ENCODE peak calls at places on chromosomes 5 and 9, in five cellular contexts. One of them, this sample, is unnamed.

GRCh38 chr5:181221792-181222629 is 1.1 kb upstream of the TRIM41 start:
- DNase-seq in HEK293T: peak
- DNase-seq in NT2/D1: peak
- DNase-seq in HepG2: peak
- DNase-seq in H1: peak
- DNase-seq in this sample: peak

GRCh38 chr5:176157656-176158055 is 80.6 kb upstream of the SIMC1 start:
- DNase-seq in HEK293T: no peak
- DNase-seq in NT2/D1: no peak
- DNase-seq in HepG2: no peak
- DNase-seq in H1: no peak
- DNase-seq in this sample: no peak

GRCh38 chr5:66312291-66312690 is 168.2 kb downstream of the SREK1 start:
- DNase-seq in HEK293T: no peak
- DNase-seq in NT2/D1: no peak
- DNase-seq in HepG2: no peak
- DNase-seq in H1: no peak
- DNase-seq in this sample: no peak

GRCh38 chr5:151585970-151586369 is 5.2 kb downstream of the FAT2 start:
- DNase-seq in HEK293T: no peak
- DNase-seq in NT2/D1: no peak
- DNase-seq in HepG2: no peak
- DNase-seq in H1: no peak
- DNase-seq in this sample: no peak

GRCh38 chr5:178081571-178082244 is 31.6 kb upstream of the N4BP3 start:
- DNase-seq in HEK293T: no peak
- DNase-seq in NT2/D1: no peak
- DNase-seq in HepG2: no peak
- DNase-seq in H1: no peak
- DNase-seq in this sample: no peak

GRCh38 chr9:134816264-134816663 is 64.3 kb upstream of the FCN2 start:
- DNase-seq in HEK293T: no peak
- DNase-seq in NT2/D1: no peak
- DNase-seq in HepG2: no peak
- DNase-seq in H1: no peak
- DNase-seq in this sample: no peak

GRCh38 chr5:98774192-98775046 is 956 bp downstream of the RGMB start:
- DNase-seq in HEK293T: peak
- DNase-seq in NT2/D1: no peak
- DNase-seq in HepG2: peak
- DNase-seq in H1: peak
- DNase-seq in this sample: no peak

GRCh38 chr9:128683340-128684064 is 5.5 kb upstream of the SET start:
- DNase-seq in HEK293T: peak
- DNase-seq in NT2/D1: peak
- DNase-seq in HepG2: no peak
- DNase-seq in H1: peak
- DNase-seq in this sample: no peak

GRCh38 chr9:136952876-136953770 is 1.1 kb downstream of the LCN12 start:
- DNase-seq in HEK293T: no peak
- DNase-seq in NT2/D1: no peak
- DNase-seq in HepG2: no peak
- DNase-seq in H1: no peak
- DNase-seq in this sample: no peak

GRCh38 chr5:1540831-1541661 is 17.3 kb upstream of the LPCAT1 start:
- DNase-seq in HEK293T: no peak
- DNase-seq in NT2/D1: no peak
- DNase-seq in HepG2: no peak
- DNase-seq in H1: peak
- DNase-seq in this sample: no peak

GRCh38 chr5:31753700-31754461 is 115.0 kb downstream of the PDZD2 start:
- DNase-seq in HEK293T: no peak
- DNase-seq in NT2/D1: peak
- DNase-seq in HepG2: no peak
- DNase-seq in H1: peak
- DNase-seq in this sample: no peak

GRCh38 chr5:133048993-133049725 is 2.7 kb upstream of the HSPA4 start:
- DNase-seq in HEK293T: no peak
- DNase-seq in NT2/D1: no peak
- DNase-seq in HepG2: no peak
- DNase-seq in H1: no peak
- DNase-seq in this sample: no peak

GRCh38 chr5:149141224-149141956 is at the start of gene ABLIM3:
- DNase-seq in HEK293T: peak
- DNase-seq in NT2/D1: no peak
- DNase-seq in HepG2: no peak
- DNase-seq in H1: peak
- DNase-seq in this sample: no peak

GRCh38 chr5:180824630-180825476 is 22.2 kb upstream of the MGAT1 start:
- DNase-seq in HEK293T: no peak
- DNase-seq in NT2/D1: no peak
- DNase-seq in HepG2: no peak
- DNase-seq in H1: peak
- DNase-seq in this sample: no peak

GRCh38 chr5:24633705-24634325 is 11.0 kb downstream of the CDH10 start:
- DNase-seq in HEK293T: peak
- DNase-seq in NT2/D1: peak
- DNase-seq in HepG2: peak
- DNase-seq in H1: no peak
- DNase-seq in this sample: no peak

GRCh38 chr9:98906273-98907040 is 37.2 kb upstream of the COL15A1 start:
- DNase-seq in HEK293T: no peak
- DNase-seq in NT2/D1: no peak
- DNase-seq in HepG2: no peak
- DNase-seq in H1: peak
- DNase-seq in this sample: no peak

GRCh38 chr5:159899067-159900049 is 16.9 kb upstream of the ADRA1B start:
- DNase-seq in HEK293T: no peak
- DNase-seq in NT2/D1: no peak
- DNase-seq in HepG2: no peak
- DNase-seq in H1: no peak
- DNase-seq in this sample: no peak

GRCh38 chr5:31355337-31355736 is 161.9 kb downstream of the CDH6 start:
- DNase-seq in HEK293T: no peak
- DNase-seq in NT2/D1: no peak
- DNase-seq in HepG2: no peak
- DNase-seq in H1: no peak
- DNase-seq in this sample: no peak

GRCh38 chr5:176560364-176560763 is 11.2 kb downstream of the CDHR2 start:
- DNase-seq in HEK293T: no peak
- DNase-seq in NT2/D1: no peak
- DNase-seq in HepG2: no peak
- DNase-seq in H1: no peak
- DNase-seq in this sample: no peak

GRCh38 chr9:98146101-98146991 is 27.3 kb upstream of the TRIM14 start:
- DNase-seq in HEK293T: no peak
- DNase-seq in NT2/D1: peak
- DNase-seq in HepG2: peak
- DNase-seq in H1: no peak
- DNase-seq in this sample: peak

GRCh38 chr5:127934791-127935256 is 148.7 kb upstream of the SLC12A2 start:
- DNase-seq in HEK293T: peak
- DNase-seq in NT2/D1: peak
- DNase-seq in HepG2: peak
- DNase-seq in H1: no peak
- DNase-seq in this sample: no peak

GRCh38 chr5:57195060-57195459 is 21.2 kb downstream of the GPBP1 start:
- DNase-seq in HEK293T: no peak
- DNase-seq in NT2/D1: no peak
- DNase-seq in HepG2: no peak
- DNase-seq in H1: no peak
- DNase-seq in this sample: no peak

GRCh38 chr5:40399349-40399748 is 280.4 kb upstream of the PTGER4 start:
- DNase-seq in HEK293T: no peak
- DNase-seq in NT2/D1: no peak
- DNase-seq in HepG2: no peak
- DNase-seq in H1: no peak
- DNase-seq in this sample: no peak

GRCh38 chr9:133534346-133535284 is at the start of gene ADAMTSL2:
- DNase-seq in HEK293T: no peak
- DNase-seq in NT2/D1: no peak
- DNase-seq in HepG2: peak
- DNase-seq in H1: peak
- DNase-seq in this sample: no peak

GRCh38 chr5:67678594-67678993 is 482.0 kb upstream of the CD180 start:
- DNase-seq in HEK293T: no peak
- DNase-seq in NT2/D1: no peak
- DNase-seq in HepG2: no peak
- DNase-seq in H1: no peak
- DNase-seq in this sample: no peak

GRCh38 chr5:56692359-56693219 is 122.8 kb upstream of the MAP3K1 start:
- DNase-seq in HEK293T: no peak
- DNase-seq in NT2/D1: no peak
- DNase-seq in HepG2: no peak
- DNase-seq in H1: no peak
- DNase-seq in this sample: peak

GRCh38 chr9:107174441-107174840 is 108.6 kb upstream of the RAD23B start:
- DNase-seq in HEK293T: no peak
- DNase-seq in NT2/D1: no peak
- DNase-seq in HepG2: no peak
- DNase-seq in H1: no peak
- DNase-seq in this sample: no peak

GRCh38 chr5:157258450-157258849 is 7.5 kb upstream of the CYFIP2 start:
- DNase-seq in HEK293T: no peak
- DNase-seq in NT2/D1: no peak
- DNase-seq in HepG2: no peak
- DNase-seq in H1: no peak
- DNase-seq in this sample: no peak

GRCh38 chr9:125239631-125240597 is 1.2 kb downstream of the HSPA5 start:
- DNase-seq in HEK293T: no peak
- DNase-seq in NT2/D1: no peak
- DNase-seq in HepG2: no peak
- DNase-seq in H1: no peak
- DNase-seq in this sample: no peak

GRCh38 chr5:120735076-120735475 is 271.0 kb downstream of the PRR16 start:
- DNase-seq in HEK293T: no peak
- DNase-seq in NT2/D1: no peak
- DNase-seq in HepG2: no peak
- DNase-seq in H1: no peak
- DNase-seq in this sample: no peak

GRCh38 chr9:92635760-92636159 is 34.2 kb downstream of the IPPK start:
- DNase-seq in HEK293T: no peak
- DNase-seq in NT2/D1: no peak
- DNase-seq in HepG2: no peak
- DNase-seq in H1: no peak
- DNase-seq in this sample: no peak

GRCh38 chr9:91273853-91274552 is 87.7 kb downstream of the AUH start:
- DNase-seq in HEK293T: no peak
- DNase-seq in NT2/D1: no peak
- DNase-seq in HepG2: peak
- DNase-seq in H1: no peak
- DNase-seq in this sample: no peak

DNA sequence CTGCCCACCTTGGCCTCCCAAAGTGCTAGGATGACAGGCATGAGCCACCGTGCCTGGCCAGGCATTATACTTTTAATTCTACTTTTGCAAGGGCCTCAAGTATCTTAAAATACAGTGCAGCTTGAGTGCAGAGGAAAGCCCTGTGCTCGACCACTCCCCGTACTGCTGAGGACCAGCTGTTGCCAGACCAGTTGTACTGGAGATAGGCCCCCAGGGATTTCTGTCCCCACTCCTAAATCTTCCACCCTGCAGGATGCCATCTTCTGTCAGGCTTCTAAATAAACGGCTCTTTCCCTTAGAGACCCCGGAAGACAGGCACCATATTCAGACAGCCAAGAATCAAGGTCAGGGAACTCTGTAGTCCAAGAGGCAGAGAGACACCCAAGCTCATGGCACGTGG is 16.6 kb upstream of the PSMD5 start:
- DNase-seq in HEK293T: no peak
- DNase-seq in NT2/D1: no peak
- DNase-seq in HepG2: no peak
- DNase-seq in H1: no peak
- DNase-seq in this sample: no peak
- TF ChIP-seq SUZ12 in HEK293T: no peak
- TF ChIP-seq SUZ12 in NT2/D1: no peak
- TF ChIP-seq SUZ12 in HepG2: no peak
- TF ChIP-seq SUZ12 in H1: no peak
- TF ChIP-seq SUZ12 in this sample: no peak

DNA sequence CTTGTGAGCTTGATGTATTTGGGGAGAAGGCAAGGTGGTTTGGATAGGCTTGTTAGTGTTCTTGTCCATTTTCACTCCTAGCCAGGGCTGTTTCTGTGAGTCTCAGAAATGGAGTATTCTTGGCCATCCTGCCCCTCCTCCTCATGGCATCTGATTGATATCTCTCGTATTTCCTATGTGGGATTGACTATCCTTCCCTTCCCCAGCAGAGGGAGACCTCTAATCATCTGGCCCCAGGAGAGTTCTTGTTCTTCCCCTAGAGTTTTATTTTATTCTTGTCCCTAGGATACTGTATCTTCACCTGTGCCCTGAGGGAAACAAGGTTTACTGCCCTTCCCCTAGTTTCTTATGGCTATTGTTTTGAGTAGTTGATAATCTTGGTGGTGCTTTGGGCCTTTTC is 114.4 kb downstream of the VPS13A start:
- DNase-seq in HEK293T: peak
- DNase-seq in NT2/D1: peak
- DNase-seq in HepG2: peak
- DNase-seq in H1: no peak
- DNase-seq in this sample: no peak
- TF ChIP-seq SUZ12 in HEK293T: no peak
- TF ChIP-seq SUZ12 in NT2/D1: no peak
- TF ChIP-seq SUZ12 in HepG2: no peak
- TF ChIP-seq SUZ12 in H1: no peak
- TF ChIP-seq SUZ12 in this sample: no peak

DNA sequence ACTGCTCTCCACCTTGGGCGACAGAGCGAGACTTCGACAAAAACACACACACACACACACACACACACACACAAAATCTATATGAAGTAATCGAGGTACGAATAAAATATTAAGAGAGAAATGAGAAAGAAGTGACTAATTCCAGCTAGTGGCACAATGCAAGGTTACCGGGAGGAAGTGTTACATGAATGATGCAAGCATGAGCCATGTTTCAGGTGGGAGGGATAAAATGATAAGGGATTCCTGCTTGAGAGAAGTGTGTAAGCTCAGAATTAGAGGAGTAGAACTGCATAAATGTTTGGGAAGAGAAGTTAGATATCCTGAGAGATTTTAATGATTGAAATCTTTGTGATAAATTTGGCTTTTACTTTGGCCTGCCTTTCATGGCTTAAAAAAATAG is 18.8 kb downstream of the HAPLN1 start:
- DNase-seq in HEK293T: no peak
- DNase-seq in NT2/D1: no peak
- DNase-seq in HepG2: no peak
- DNase-seq in H1: no peak
- DNase-seq in this sample: no peak
- TF ChIP-seq SUZ12 in HEK293T: no peak
- TF ChIP-seq SUZ12 in NT2/D1: no peak
- TF ChIP-seq SUZ12 in HepG2: no peak
- TF ChIP-seq SUZ12 in H1: no peak
- TF ChIP-seq SUZ12 in this sample: no peak

DNA sequence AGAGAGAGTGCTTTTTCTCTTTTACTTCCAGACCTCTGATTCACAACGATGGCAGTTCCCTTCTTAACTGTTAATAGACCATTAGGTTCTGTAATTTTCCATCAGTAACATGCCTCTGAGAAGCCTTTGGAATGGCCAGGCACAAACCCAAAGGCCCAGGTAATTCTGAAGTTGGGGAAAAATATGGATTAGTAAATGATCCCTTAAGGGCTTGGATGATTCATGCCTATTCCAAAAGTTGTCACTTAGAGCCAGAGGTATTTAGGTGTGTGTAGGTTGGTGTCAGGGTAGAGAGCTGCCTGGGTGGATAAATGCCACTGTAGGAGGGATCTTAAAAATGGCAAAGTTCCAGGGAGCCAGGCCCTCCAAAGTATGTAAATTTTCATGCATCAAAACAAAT is 228.8 kb downstream of the PLK2 start:
- DNase-seq in HEK293T: no peak
- DNase-seq in NT2/D1: no peak
- DNase-seq in HepG2: no peak
- DNase-seq in H1: no peak
- DNase-seq in this sample: no peak
- TF ChIP-seq SUZ12 in HEK293T: no peak
- TF ChIP-seq SUZ12 in NT2/D1: no peak
- TF ChIP-seq SUZ12 in HepG2: no peak
- TF ChIP-seq SUZ12 in H1: no peak
- TF ChIP-seq SUZ12 in this sample: no peak

This sample was measured in GM12878.